ENCODE peak calls at places on chromosomes 16 and 17, in four cellular contexts. V, E, M and W are unnamed samples.

GRCh38 chr16:3513892-3514600 is 13.2 kb downstream of the CLUAP1 start:
- DNase-seq in E (no peak), V (no peak), M (no peak), W (no peak)

GRCh38 chr17:77693776-77694175 is 264.7 kb upstream of the TNRC6C start:
- DNase-seq in M (no peak), E (no peak), V (no peak), W (peak; percentile 25)

GRCh38 chr17:40130352-40131042 is 8.7 kb downstream of the MSL1 start:
- DNase-seq in M (no peak), E (peak; percentile 38), V (no peak), W (no peak)

GRCh38 chr16:4679854-4680636 is 13.3 kb upstream of the NUDT16L1 start:
- DNase-seq in M (peak; percentile 69), V (no peak), E (peak; percentile 59), W (peak; percentile 51)

GRCh38 chr16:50314665-50315064 is 48.3 kb downstream of the ADCY7 start:
- DNase-seq in M (no peak), V (no peak), E (no peak), W (no peak)

GRCh38 chr17:7982171-7982570 is 20.2 kb upstream of the GUCY2D start:
- DNase-seq in E (no peak), V (no peak), M (peak; percentile 81), W (no peak)

GRCh38 chr16:15461376-15461775 is 27.0 kb downstream of the BMERB1 start:
- DNase-seq in M (peak; percentile 72), E (no peak), V (no peak), W (no peak)

GRCh38 chr17:29615048-29615385 is 7.7 kb downstream of the CORO6 start:
- DNase-seq in E (no peak), M (no peak), V (peak; percentile 44), W (no peak)

GRCh38 chr16:50372611-50373344 is 4.0 kb upstream of the BRD7 start:
- DNase-seq in V (no peak), E (peak; percentile 55), M (no peak), W (peak; percentile 92)

GRCh38 chr16:86347916-86348555 is 162.3 kb upstream of the FOXF1 start:
- DNase-seq in V (no peak), M (no peak), E (no peak), W (no peak)

GRCh38 chr16:71423865-71424264 is 18.0 kb downstream of the TLE7 start:
- DNase-seq in E (no peak), V (no peak), M (no peak), W (no peak)

GRCh38 chr16:8713635-8714097 is 39.2 kb downstream of the ABAT start:
- DNase-seq in E (no peak), V (no peak), M (no peak), W (no peak)

GRCh38 chr17:31558748-31559646 is 167.5 kb downstream of the RAB11FIP4 start:
- DNase-seq in E (peak; percentile 84), M (peak; percentile 76), V (peak; percentile 84), W (peak; percentile 73)

GRCh38 chr16:72635104-72635503 is 412.8 kb downstream of the ZFHX3 start:
- DNase-seq in V (no peak), M (no peak), E (no peak), W (no peak)

GRCh38 chr17:80968602-80969029 is 23.0 kb upstream of the CHMP6 start:
- DNase-seq in E (no peak), V (no peak), M (peak; percentile 53), W (peak; percentile 62)